ENCODE peak calls at places on chromosome 16, in seven cellular contexts. One of them, this sample, is unnamed.
A peak's percentile ranks its signal among the peaks of the same experiment; 100 is the strongest.

GRCh38 chr16:20409398-20410152 is at the start of gene ACSM5:
- DNase-seq in MM.1S: no peak
- DNase-seq in RWPE1: no peak
- DNase-seq in stomach: peak; percentile 75
- DNase-seq in H9: no peak
- DNase-seq in GM23338: peak; percentile 8
- DNase-seq in PC-3: no peak
- DNase-seq in this sample: no peak

GRCh38 chr16:75308011-75308410 is 56.6 kb upstream of the BCAR1 start:
- DNase-seq in MM.1S: no peak
- DNase-seq in RWPE1: no peak
- DNase-seq in stomach: peak; percentile 57
- DNase-seq in H9: no peak
- DNase-seq in GM23338: no peak
- DNase-seq in PC-3: no peak
- DNase-seq in this sample: no peak

GRCh38 chr16:80693553-80693952 is 110.8 kb downstream of the CDYL2 start:
- DNase-seq in MM.1S: no peak
- DNase-seq in RWPE1: no peak
- DNase-seq in stomach: no peak
- DNase-seq in H9: no peak
- DNase-seq in GM23338: no peak
- DNase-seq in PC-3: no peak
- DNase-seq in this sample: no peak

GRCh38 chr16:2949705-2950399 is 14.2 kb upstream of the KREMEN2 start:
- DNase-seq in MM.1S: no peak
- DNase-seq in RWPE1: no peak
- DNase-seq in stomach: no peak
- DNase-seq in H9: no peak
- DNase-seq in GM23338: no peak
- DNase-seq in PC-3: no peak
- DNase-seq in this sample: no peak

GRCh38 chr16:67187175-67187900 is 2.6 kb downstream of the EXOC3L1 start:
- DNase-seq in MM.1S: no peak
- DNase-seq in RWPE1: no peak
- DNase-seq in stomach: no peak
- DNase-seq in H9: no peak
- DNase-seq in GM23338: no peak
- DNase-seq in PC-3: no peak
- DNase-seq in this sample: no peak

GRCh38 chr16:67562526-67562917 is at the start of gene CTCF:
- DNase-seq in MM.1S: peak; percentile 85
- DNase-seq in RWPE1: peak; percentile 82
- DNase-seq in stomach: peak; percentile 85
- DNase-seq in H9: peak; percentile 79
- DNase-seq in GM23338: peak; percentile 87
- DNase-seq in PC-3: peak; percentile 73
- DNase-seq in this sample: peak; percentile 95

GRCh38 chr16:66824006-66824405 is 6.8 kb downstream of the NAE1 start:
- DNase-seq in MM.1S: no peak
- DNase-seq in RWPE1: no peak
- DNase-seq in stomach: no peak
- DNase-seq in H9: no peak
- DNase-seq in GM23338: no peak
- DNase-seq in PC-3: no peak
- DNase-seq in this sample: no peak

GRCh38 chr16:58417600-58417999 is 25.3 kb downstream of the GINS3 start:
- DNase-seq in MM.1S: no peak
- DNase-seq in RWPE1: no peak
- DNase-seq in stomach: no peak
- DNase-seq in H9: no peak
- DNase-seq in GM23338: no peak
- DNase-seq in PC-3: no peak
- DNase-seq in this sample: peak; percentile 29

GRCh38 chr16:46757339-46758050 is 9.4 kb upstream of the MYLK3 start:
- DNase-seq in MM.1S: no peak
- DNase-seq in RWPE1: no peak
- DNase-seq in stomach: peak; percentile 32
- DNase-seq in H9: no peak
- DNase-seq in GM23338: peak; percentile 26
- DNase-seq in PC-3: peak; percentile 4
- DNase-seq in this sample: no peak

DNA sequence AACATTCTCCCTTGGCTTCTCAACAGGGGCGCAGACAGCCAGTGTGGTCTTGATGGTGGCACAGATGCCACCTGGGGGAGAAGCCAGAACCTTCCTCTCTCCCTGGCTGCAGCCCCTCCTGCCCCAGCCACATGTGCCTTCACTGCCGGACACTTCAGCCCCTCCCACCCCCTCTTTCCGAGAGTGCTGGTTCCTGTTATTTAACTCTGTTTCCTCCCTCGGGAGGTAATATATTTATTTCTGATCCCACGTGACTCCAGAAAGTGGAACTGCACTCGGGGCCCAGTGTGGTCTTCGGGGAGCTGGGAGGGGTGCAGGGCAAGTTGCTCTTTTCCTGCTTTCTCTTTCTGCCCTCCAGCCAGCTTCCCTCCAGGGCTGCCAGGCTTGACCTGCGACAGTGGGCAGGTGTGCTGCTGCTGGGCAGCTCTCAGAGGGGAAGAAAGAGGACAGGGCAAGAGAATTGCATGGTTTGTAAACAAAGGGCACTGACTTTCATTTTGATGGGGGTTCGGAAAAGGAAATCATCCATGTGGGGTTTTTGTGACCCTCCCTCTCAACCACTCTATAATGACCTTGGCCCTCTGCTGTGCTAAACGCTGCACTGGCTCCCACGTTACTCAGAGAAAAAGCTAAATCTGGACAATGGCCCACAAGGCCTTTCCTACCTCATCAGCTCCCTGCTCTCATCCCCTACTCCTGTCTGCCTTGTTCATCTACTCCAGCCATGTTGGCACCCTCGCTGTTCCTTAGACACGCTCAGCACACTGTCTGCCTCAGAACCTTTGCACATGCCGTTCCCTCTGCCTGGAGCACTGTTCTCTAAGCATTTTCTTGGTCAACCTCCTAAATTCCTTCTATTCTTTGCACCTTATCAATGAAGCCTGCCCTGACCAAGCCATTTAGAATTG is 8.2 kb upstream of the CIITA start:
- DNase-seq in MM.1S: peak; percentile 59
- DNase-seq in RWPE1: no peak
- DNase-seq in stomach: no peak
- DNase-seq in H9: no peak
- DNase-seq in GM23338: no peak
- DNase-seq in PC-3: no peak
- DNase-seq in this sample: peak; percentile 74
- TF ChIP-seq CTCF in MM.1S: no peak
- TF ChIP-seq CTCF in RWPE1: no peak
- TF ChIP-seq CTCF in stomach: no peak
- TF ChIP-seq CTCF in H9: no peak
- TF ChIP-seq CTCF in GM23338: no peak
- TF ChIP-seq CTCF in PC-3: no peak
- TF ChIP-seq CTCF in this sample: no peak

DNA sequence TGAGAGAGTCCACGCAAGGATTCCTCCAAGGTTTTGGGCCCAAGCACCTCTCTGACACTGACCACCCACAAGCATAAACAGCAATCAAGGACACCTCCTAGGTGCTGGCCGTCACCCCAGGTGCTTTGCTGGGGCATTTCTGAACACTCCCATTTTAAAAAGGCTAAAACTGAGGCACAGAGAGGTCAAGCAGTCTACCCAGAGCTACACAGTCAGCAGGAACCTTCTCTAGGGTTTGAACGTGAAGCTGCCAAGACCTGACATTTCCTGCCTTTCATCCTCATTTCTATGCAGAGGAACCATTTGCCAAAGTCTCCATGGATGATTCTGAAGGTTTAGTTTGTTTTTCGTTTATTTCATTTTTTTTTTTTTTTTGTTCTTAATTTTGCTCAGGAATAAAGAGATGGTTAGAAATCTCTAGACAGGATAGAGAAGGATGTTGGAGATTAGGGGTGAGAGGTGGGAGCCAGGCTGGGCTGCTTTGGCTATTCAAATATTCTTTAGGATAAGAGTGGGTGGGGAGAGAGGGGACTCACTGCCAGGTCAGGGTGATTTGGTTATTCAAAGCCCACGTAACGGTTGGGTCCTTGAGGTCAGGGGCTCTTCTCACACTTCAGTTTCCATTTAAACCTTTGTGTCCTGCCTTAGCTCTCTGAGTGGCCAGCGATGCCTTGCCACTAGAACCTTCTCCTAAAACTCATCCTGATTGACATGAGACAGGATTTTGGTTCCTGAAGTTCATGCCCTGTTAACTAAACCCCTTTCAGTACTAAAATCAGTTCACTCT is 6.2 kb downstream of the PLCG2 start:
- DNase-seq in MM.1S: no peak
- DNase-seq in RWPE1: no peak
- DNase-seq in stomach: no peak
- DNase-seq in H9: no peak
- DNase-seq in GM23338: no peak
- DNase-seq in PC-3: no peak
- DNase-seq in this sample: no peak
- H3K27ac ChIP-seq in MM.1S: no peak overlapping the region
- H3K27ac ChIP-seq in RWPE1: no peak overlapping the region
- H3K27ac ChIP-seq in stomach: peak overlapping the region; percentile 8
- H3K27ac ChIP-seq in H9: no peak overlapping the region
- H3K27ac ChIP-seq in GM23338: no peak overlapping the region
- H3K27ac ChIP-seq in PC-3: no peak overlapping the region
- H3K27ac ChIP-seq in this sample: no peak overlapping the region

DNA sequence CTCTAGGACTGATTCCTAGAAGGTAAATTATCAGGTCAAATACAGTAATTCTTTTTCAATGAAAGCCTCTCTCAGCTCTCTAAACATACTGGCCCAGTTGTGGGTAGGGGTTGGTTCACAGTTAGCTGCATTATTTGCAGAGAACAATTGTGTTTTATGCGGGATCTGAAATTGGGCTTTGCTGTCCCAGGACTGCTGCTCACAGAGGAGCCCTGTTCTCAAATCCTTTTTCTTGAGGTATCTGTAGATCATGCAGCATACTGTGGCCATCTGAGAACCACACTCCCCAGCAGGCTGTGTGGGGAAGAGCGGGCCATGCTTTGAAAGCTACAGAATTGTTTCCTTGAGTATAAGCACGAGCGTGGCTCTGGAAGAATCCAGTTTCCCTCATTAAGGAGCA is 17.5 kb downstream of the MTHFSD start:
- DNase-seq in MM.1S: no peak
- DNase-seq in RWPE1: no peak
- DNase-seq in stomach: no peak
- DNase-seq in H9: no peak
- DNase-seq in GM23338: no peak
- DNase-seq in PC-3: no peak
- DNase-seq in this sample: no peak
- TF ChIP-seq CTCF in MM.1S: no peak
- TF ChIP-seq CTCF in RWPE1: no peak
- TF ChIP-seq CTCF in stomach: no peak
- TF ChIP-seq CTCF in H9: no peak
- TF ChIP-seq CTCF in GM23338: no peak
- TF ChIP-seq CTCF in PC-3: no peak
- TF ChIP-seq CTCF in this sample: no peak

DNA sequence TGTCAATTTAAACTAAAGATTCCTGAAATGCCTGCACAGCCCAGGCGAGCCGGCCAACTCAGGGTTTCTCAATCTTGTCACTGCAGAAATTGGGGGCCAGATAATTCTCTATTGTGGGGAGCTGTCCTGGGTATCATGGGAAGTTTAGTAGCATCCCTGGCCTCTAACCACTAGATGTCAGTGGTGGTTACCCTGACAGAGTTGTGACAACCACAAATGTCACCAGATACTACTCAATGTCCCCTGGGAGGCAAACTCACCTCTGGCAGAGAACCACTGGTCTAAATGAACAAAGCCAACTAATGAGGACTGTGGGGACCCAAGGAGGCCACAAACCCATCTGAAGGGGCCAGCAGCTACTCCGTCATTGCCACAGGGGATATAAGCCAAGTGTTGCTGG is 90.9 kb downstream of the MYH11 start:
- DNase-seq in MM.1S: peak; percentile 64
- DNase-seq in RWPE1: peak; percentile 44
- DNase-seq in stomach: no peak
- DNase-seq in H9: peak; percentile 46
- DNase-seq in GM23338: peak; percentile 80
- DNase-seq in PC-3: peak; percentile 62
- DNase-seq in this sample: no peak
- H3K27ac ChIP-seq in MM.1S: no peak overlapping the region
- H3K27ac ChIP-seq in RWPE1: no peak overlapping the region
- H3K27ac ChIP-seq in stomach: no peak overlapping the region
- H3K27ac ChIP-seq in H9: no peak overlapping the region
- H3K27ac ChIP-seq in GM23338: no peak overlapping the region
- H3K27ac ChIP-seq in PC-3: no peak overlapping the region
- H3K27ac ChIP-seq in this sample: no peak overlapping the region

GRCh38 chr16:56788435-56788834 is 58.5 kb downstream of the NUP93 start:
- DNase-seq in MM.1S: no peak
- DNase-seq in RWPE1: no peak
- DNase-seq in stomach: no peak
- DNase-seq in H9: no peak
- DNase-seq in GM23338: no peak
- DNase-seq in PC-3: no peak
- DNase-seq in this sample: no peak

GRCh38 chr16:56792960-56793359 is 63.0 kb downstream of the NUP93 start:
- DNase-seq in MM.1S: no peak
- DNase-seq in RWPE1: no peak
- DNase-seq in stomach: no peak
- DNase-seq in H9: no peak
- DNase-seq in GM23338: no peak
- DNase-seq in PC-3: no peak
- DNase-seq in this sample: no peak

GRCh38 chr16:56787185-56787584 is 57.3 kb downstream of the NUP93 start:
- DNase-seq in MM.1S: no peak
- DNase-seq in RWPE1: no peak
- DNase-seq in stomach: no peak
- DNase-seq in H9: peak; percentile 32
- DNase-seq in GM23338: peak; percentile 45
- DNase-seq in PC-3: no peak
- DNase-seq in this sample: no peak

GRCh38 chr16:56793504-56793903 is 63.6 kb downstream of the NUP93 start:
- DNase-seq in MM.1S: peak; percentile 30
- DNase-seq in RWPE1: no peak
- DNase-seq in stomach: no peak
- DNase-seq in H9: no peak
- DNase-seq in GM23338: peak; percentile 55
- DNase-seq in PC-3: peak; percentile 40
- DNase-seq in this sample: no peak

GRCh38 chr16:56789360-56789759 is 59.4 kb downstream of the NUP93 start:
- DNase-seq in MM.1S: peak; percentile 78
- DNase-seq in RWPE1: peak; percentile 38
- DNase-seq in stomach: peak; percentile 73
- DNase-seq in H9: no peak
- DNase-seq in GM23338: no peak
- DNase-seq in PC-3: peak; percentile 56
- DNase-seq in this sample: no peak
- TF ChIP-seq CTCF in MM.1S: peak; percentile 61
- TF ChIP-seq CTCF in RWPE1: peak; percentile 38
- TF ChIP-seq CTCF in stomach: no peak
- TF ChIP-seq CTCF in H9: peak; percentile 40
- TF ChIP-seq CTCF in GM23338: peak; percentile 27
- TF ChIP-seq CTCF in PC-3: peak; percentile 57
- TF ChIP-seq CTCF in this sample: peak; percentile 39